ENCODE peak calls at places on chromosomes 11 and 22, in five cellular contexts. I is SK-N-SH, W is K562, S is HepG2, D is GM12878. N is an unnamed sample.
A peak's percentile ranks its signal among the peaks of the same experiment; 100 is the strongest.

GRCh38 chr11:15106201-15106965 is 8.3 kb upstream of the INSC start:
- DNase-seq in I (no peak), W (no peak), S (no peak), D (no peak), N (peak; percentile 75)

GRCh38 chr11:126465573-126466287 is 110.2 kb downstream of the ST3GAL4 start:
- DNase-seq in I (peak; percentile 57), W (no peak), S (no peak), D (peak; percentile 53), N (no peak)

GRCh38 chr22:31692186-31692886 is 30.3 kb upstream of the PISD start:
- DNase-seq in I (no peak), W (no peak), S (no peak), D (no peak), N (no peak)

GRCh38 chr22:46801826-46802607 is 39.6 kb downstream of the TBC1D22A start:
- DNase-seq in I (no peak), W (no peak), S (no peak), D (no peak), N (no peak)

GRCh38 chr11:27571151-27571840 is 64.7 kb upstream of the LIN7C start:
- DNase-seq in I (peak; percentile 7), W (no peak), S (no peak), D (no peak), N (no peak)

GRCh38 chr11:132821027-132821426 is 711.3 kb downstream of the OPCML start:
- DNase-seq in I (peak; percentile 35), W (no peak), S (no peak), D (no peak), N (no peak)

GRCh38 chr11:112961751-112962747 is 829 bp downstream of the NCAM1 start:
- DNase-seq in I (peak; percentile 73), W (no peak), S (no peak), D (no peak), N (no peak)

GRCh38 chr22:38246692-38247091 is 26.1 kb downstream of the TMEM184B start:
- DNase-seq in I (no peak), W (no peak), S (no peak), D (no peak), N (no peak)

GRCh38 chr11:6353367-6353987 is 33.2 kb upstream of the CAVIN3 start:
- DNase-seq in I (peak; percentile 62), W (peak; percentile 64), S (peak; percentile 94), D (peak; percentile 25), N (peak; percentile 88)

GRCh38 chr22:49271369-49271727 is 556.3 kb downstream of the BRD1 start:
- DNase-seq in I (no peak), W (no peak), S (no peak), D (no peak), N (no peak)

GRCh38 chr11:266676-267439 is 11.3 kb upstream of the NLRP6 start:
- DNase-seq in I (no peak), W (peak; percentile 89), S (no peak), D (no peak), N (no peak)

GRCh38 chr11:68382358-68382998 is 70.1 kb downstream of the LRP5 start:
- DNase-seq in I (no peak), W (no peak), S (no peak), D (no peak), N (no peak)

GRCh38 chr22:33247758-33248157 is 189.6 kb upstream of the SYN3 start:
- DNase-seq in I (no peak), W (no peak), S (no peak), D (peak; percentile 81), N (no peak)

GRCh38 chr22:49508561-49508960 is 319.1 kb downstream of the BRD1 start:
- DNase-seq in I (no peak), W (no peak), S (no peak), D (no peak), N (no peak)

GRCh38 chr11:21475276-21475675 is 717.6 kb upstream of the ANO5 start:
- DNase-seq in I (no peak), W (no peak), S (no peak), D (no peak), N (no peak)

GRCh38 chr11:10376061-10376460 is 71.2 kb downstream of the ADM start:
- DNase-seq in I (no peak), W (no peak), S (no peak), D (no peak), N (no peak)

GRCh38 chr11:37858398-37858797 is 1260.4 kb upstream of the RAG2 start:
- DNase-seq in I (no peak), W (no peak), S (no peak), D (no peak), N (no peak)

GRCh38 chr11:12143461-12144258 is 33.3 kb downstream of the MICAL2 start:
- DNase-seq in I (no peak), W (no peak), S (peak; percentile 34), D (no peak), N (no peak)

GRCh38 chr22:32810241-32811133 is 9.0 kb downstream of the TIMP3 start:
- DNase-seq in I (no peak), W (no peak), S (no peak), D (no peak), N (no peak)

GRCh38 chr11:115168229-115168671 is 336.0 kb downstream of the CADM1 start:
- DNase-seq in I (peak; percentile 68), W (no peak), S (no peak), D (no peak), N (no peak)

GRCh38 chr22:23079240-23079768 is 9.0 kb downstream of the GNAZ start:
- DNase-seq in I (no peak), W (no peak), S (peak; percentile 86), D (no peak), N (no peak)

GRCh38 chr11:131064373-131064991 is 148.2 kb upstream of the SNX19 start:
- DNase-seq in I (peak; percentile 80), W (peak; percentile 64), S (peak; percentile 42), D (peak; percentile 5), N (peak; percentile 13)

GRCh38 chr22:48748113-48748859 is 1079.4 kb downstream of the BRD1 start:
- DNase-seq in I (no peak), W (no peak), S (no peak), D (no peak), N (no peak)

GRCh38 chr22:40728731-40729189 is 49.5 kb downstream of the MCHR1 start:
- DNase-seq in I (no peak), W (no peak), S (no peak), D (no peak), N (no peak)

GRCh38 chr11:104609297-104609696 is 289.0 kb downstream of the CASP12 start:
- DNase-seq in I (peak; percentile 53), W (no peak), S (peak; percentile 24), D (no peak), N (peak; percentile 28)

GRCh38 chr22:39439170-39439569 is 17.6 kb upstream of the MGAT3 start:
- DNase-seq in I (no peak), W (no peak), S (peak; percentile 25), D (no peak), N (no peak)

GRCh38 chr11:85809881-85810280 is 1.1 kb downstream of the SYTL2 start:
- DNase-seq in I (peak; percentile 64), W (no peak), S (peak; percentile 9), D (no peak), N (no peak)

GRCh38 chr11:568306-569259 is 7.7 kb upstream of the PHRF1 start:
- DNase-seq in I (peak; percentile 98), W (peak; percentile 91), S (peak; percentile 87), D (peak; percentile 58), N (peak; percentile 76)

GRCh38 chr11:44577231-44577834 is 11.9 kb downstream of the CD82 start:
- DNase-seq in I (peak; percentile 9), W (no peak), S (no peak), D (no peak), N (no peak)

GRCh38 chr11:70430122-70430521 is 31.8 kb downstream of the CTTN start:
- DNase-seq in I (no peak), W (no peak), S (no peak), D (no peak), N (no peak)

GRCh38 chr11:66478823-66479740 is 1.2 kb upstream of the DPP3 start:
- DNase-seq in I (peak; percentile 71), W (peak; percentile 39), S (peak; percentile 24), D (no peak), N (peak; percentile 27)
- TF ChIP-seq ZBTB33 in I (no peak), W (peak; percentile 19), S (no peak), D (no peak), N (no peak)

DNA sequence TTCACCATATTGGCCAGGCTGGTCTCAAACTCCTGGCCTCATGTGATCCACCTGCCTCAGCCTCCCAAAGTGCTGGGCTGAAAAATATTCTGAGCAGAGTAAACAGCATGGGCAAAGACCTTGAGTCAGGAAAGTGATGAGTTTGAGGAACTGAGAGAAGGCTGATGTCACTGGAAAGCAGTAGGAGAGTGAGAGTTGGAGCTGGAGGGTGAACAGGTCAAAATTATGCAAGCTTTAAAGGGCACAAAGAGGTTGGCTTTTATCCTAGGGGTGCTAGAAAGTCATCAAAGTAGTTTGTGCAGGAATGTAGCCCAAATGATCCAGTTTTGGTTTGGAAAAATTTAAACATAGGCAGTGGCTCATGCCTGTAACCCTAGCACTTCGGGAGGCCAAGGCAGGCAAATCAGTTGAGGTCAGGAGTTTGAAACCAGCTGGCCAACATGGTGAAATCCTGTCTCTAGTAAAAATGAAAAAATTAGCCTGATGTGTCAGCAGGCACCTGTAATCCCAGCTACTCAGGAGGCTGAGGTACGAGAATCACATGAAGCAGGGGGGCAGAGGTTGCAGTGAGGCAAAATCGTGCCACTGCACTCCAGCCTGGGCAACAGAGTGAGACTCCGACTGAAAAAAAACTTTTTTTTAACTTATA is 44.7 kb upstream of the CXCR5 start:
- DNase-seq in I (no peak), W (no peak), S (no peak), D (peak; percentile 85), N (no peak)
- TF ChIP-seq ZBTB33 in I (no peak), W (no peak), S (no peak), D (no peak), N (no peak)

GRCh38 chr11:2449548-2450320 is 4.9 kb downstream of the KCNQ1 start:
- DNase-seq in I (no peak), W (no peak), S (no peak), D (no peak), N (no peak)
- TF ChIP-seq ZBTB33 in I (no peak), W (no peak), S (no peak), D (no peak), N (no peak)

GRCh38 chr11:64559351-64560138 is 31.5 kb upstream of the SLC22A12 start:
- DNase-seq in I (no peak), W (no peak), S (no peak), D (no peak), N (no peak)

GRCh38 chr11:64556044-64556720 is 34.8 kb upstream of the SLC22A12 start:
- DNase-seq in I (no peak), W (no peak), S (no peak), D (no peak), N (no peak)

GRCh38 chr11:64556721-64557250 is 34.2 kb upstream of the SLC22A12 start:
- DNase-seq in I (no peak), W (no peak), S (no peak), D (no peak), N (no peak)

GRCh38 chr11:64558869-64559268 is 32.2 kb upstream of the SLC22A12 start:
- DNase-seq in I (no peak), W (no peak), S (no peak), D (no peak), N (no peak)

DNA sequence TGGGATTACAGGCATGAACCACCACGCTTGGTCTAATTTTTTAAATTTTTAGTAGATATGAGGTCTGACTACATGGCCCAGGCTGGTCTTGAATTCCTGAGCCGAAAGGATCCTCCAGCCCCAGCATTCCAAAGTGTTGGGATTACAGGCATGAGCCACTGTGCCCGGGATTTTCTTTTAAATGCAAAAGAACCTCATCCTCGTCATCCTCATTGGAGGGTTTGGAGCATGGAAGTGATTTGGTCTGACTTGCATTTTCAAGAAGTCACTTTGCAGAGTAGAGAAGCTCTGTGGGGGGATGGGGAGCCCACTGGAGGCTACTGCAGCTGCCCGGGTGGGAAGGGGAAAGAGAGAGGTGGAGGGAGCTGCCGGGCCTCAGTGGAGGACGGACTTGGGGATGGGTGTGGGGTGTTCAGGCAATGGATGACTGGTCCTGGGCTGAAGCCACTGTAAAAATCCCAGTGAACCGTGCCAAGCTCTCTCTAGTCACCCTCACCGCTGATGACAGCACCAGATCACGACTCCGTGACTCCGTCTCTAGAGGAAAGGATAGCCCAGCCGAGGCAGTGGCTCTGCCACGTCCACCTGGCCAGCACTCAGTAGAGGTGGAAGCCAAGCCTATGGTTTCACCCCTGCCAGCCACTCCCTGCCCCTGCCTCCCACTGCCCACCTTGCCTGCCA is 32.8 kb upstream of the SLC22A12 start:
- DNase-seq in I (no peak), W (no peak), S (no peak), D (no peak), N (no peak)
- TF ChIP-seq ZBTB33 in I (no peak), W (no peak), S (no peak), D (no peak), N (no peak)

N was measured in HCT116.